ENCODE peak calls at places on chromosome 12, in six cellular contexts. One of them, this sample, is unnamed. For H3K4me1, the result is how much of the 10 kb centered on the place peaks cover.

GRCh38 chr12:128827724-128828123 is 4.0 kb upstream of the SLC15A4 start:
- DNase-seq in sigmoid colon: no peak
- DNase-seq in H1: no peak
- DNase-seq in stomach: peak
- DNase-seq in heart left ventricle: no peak
- DNase-seq in endothelial cell of umbilical vein: no peak
- DNase-seq in this sample: no peak

GRCh38 chr12:46430340-46430948 is 57.9 kb upstream of the SLC38A2 start:
- DNase-seq in sigmoid colon: no peak
- DNase-seq in H1: no peak
- DNase-seq in stomach: no peak
- DNase-seq in heart left ventricle: no peak
- DNase-seq in endothelial cell of umbilical vein: peak
- DNase-seq in this sample: no peak

GRCh38 chr12:51521554-51522276 is 69.3 kb upstream of the SCN8A start:
- DNase-seq in sigmoid colon: no peak
- DNase-seq in H1: no peak
- DNase-seq in stomach: no peak
- DNase-seq in heart left ventricle: no peak
- DNase-seq in endothelial cell of umbilical vein: peak
- DNase-seq in this sample: no peak

GRCh38 chr12:57993030-57993429 is 51.7 kb downstream of the ATP23 start:
- DNase-seq in sigmoid colon: no peak
- DNase-seq in H1: no peak
- DNase-seq in stomach: no peak
- DNase-seq in heart left ventricle: no peak
- DNase-seq in endothelial cell of umbilical vein: no peak
- DNase-seq in this sample: no peak

GRCh38 chr12:49909826-49910225 is 6.1 kb upstream of the FAIM2 start:
- DNase-seq in sigmoid colon: no peak
- DNase-seq in H1: peak
- DNase-seq in stomach: peak
- DNase-seq in heart left ventricle: peak
- DNase-seq in endothelial cell of umbilical vein: peak
- DNase-seq in this sample: no peak

GRCh38 chr12:47816646-47817271 is 2.9 kb downstream of the HDAC7 start:
- DNase-seq in sigmoid colon: peak
- DNase-seq in H1: no peak
- DNase-seq in stomach: no peak
- DNase-seq in heart left ventricle: no peak
- DNase-seq in endothelial cell of umbilical vein: peak
- DNase-seq in this sample: no peak

GRCh38 chr12:120015313-120015712 is 26.3 kb downstream of the BICDL1 start:
- DNase-seq in sigmoid colon: no peak
- DNase-seq in H1: no peak
- DNase-seq in stomach: no peak
- DNase-seq in heart left ventricle: no peak
- DNase-seq in endothelial cell of umbilical vein: no peak
- DNase-seq in this sample: no peak

GRCh38 chr12:107778383-107779015 is 4.0 kb downstream of the ASCL4 start:
- DNase-seq in sigmoid colon: no peak
- DNase-seq in H1: no peak
- DNase-seq in stomach: no peak
- DNase-seq in heart left ventricle: no peak
- DNase-seq in endothelial cell of umbilical vein: no peak
- DNase-seq in this sample: no peak

GRCh38 chr12:31363826-31364225 is 37.9 kb upstream of the SINHCAF start:
- DNase-seq in sigmoid colon: no peak
- DNase-seq in H1: no peak
- DNase-seq in stomach: no peak
- DNase-seq in heart left ventricle: no peak
- DNase-seq in endothelial cell of umbilical vein: no peak
- DNase-seq in this sample: no peak

GRCh38 chr12:31363416-31363809 is 37.5 kb upstream of the SINHCAF start:
- DNase-seq in sigmoid colon: no peak
- DNase-seq in H1: no peak
- DNase-seq in stomach: no peak
- DNase-seq in heart left ventricle: no peak
- DNase-seq in endothelial cell of umbilical vein: no peak
- DNase-seq in this sample: no peak

GRCh38 chr12:31361730-31362114 is 35.8 kb upstream of the SINHCAF start:
- DNase-seq in sigmoid colon: no peak
- DNase-seq in H1: no peak
- DNase-seq in stomach: no peak
- DNase-seq in heart left ventricle: no peak
- DNase-seq in endothelial cell of umbilical vein: no peak
- DNase-seq in this sample: no peak

GRCh38 chr12:31362759-31363415 is 36.9 kb upstream of the SINHCAF start:
- DNase-seq in sigmoid colon: no peak
- DNase-seq in H1: peak
- DNase-seq in stomach: peak
- DNase-seq in heart left ventricle: no peak
- DNase-seq in endothelial cell of umbilical vein: no peak
- DNase-seq in this sample: no peak

GRCh38 chr12:31362115-31362758 is 36.3 kb upstream of the SINHCAF start:
- DNase-seq in sigmoid colon: no peak
- DNase-seq in H1: peak
- DNase-seq in stomach: no peak
- DNase-seq in heart left ventricle: no peak
- DNase-seq in endothelial cell of umbilical vein: no peak
- DNase-seq in this sample: no peak
- TF ChIP-seq POLR2A in sigmoid colon: no peak
- TF ChIP-seq POLR2A in H1: no peak
- TF ChIP-seq POLR2A in stomach: no peak
- TF ChIP-seq POLR2A in heart left ventricle: no peak
- TF ChIP-seq POLR2A in endothelial cell of umbilical vein: no peak
- TF ChIP-seq POLR2A in this sample: no peak

DNA sequence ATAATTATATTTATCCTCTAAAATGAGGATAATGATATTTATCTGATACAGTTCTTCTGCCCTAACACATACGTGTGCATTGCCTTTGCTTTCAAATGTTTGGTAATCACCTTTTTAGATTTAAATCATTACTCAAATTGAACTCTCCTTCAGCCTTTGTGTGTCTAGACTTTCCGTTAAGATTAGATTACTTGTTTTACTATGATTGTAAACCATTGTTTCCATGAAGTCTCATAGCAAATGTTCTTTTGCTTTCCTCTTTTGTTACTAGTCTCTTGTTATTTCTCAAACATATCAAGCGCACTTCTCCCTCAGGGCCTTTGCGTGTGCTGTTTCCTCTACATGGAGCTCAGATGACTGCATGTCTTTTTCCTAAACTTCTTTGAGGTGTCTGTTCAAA is 63.7 kb downstream of the ETV6 start:
- DNase-seq in sigmoid colon: no peak
- DNase-seq in H1: no peak
- DNase-seq in stomach: no peak
- DNase-seq in heart left ventricle: no peak
- DNase-seq in endothelial cell of umbilical vein: no peak
- DNase-seq in this sample: no peak
- H3K4me1 ChIP-seq in sigmoid colon: half or more
- H3K4me1 ChIP-seq in H1: under half
- H3K4me1 ChIP-seq in stomach: under half
- H3K4me1 ChIP-seq in heart left ventricle: under half
- H3K4me1 ChIP-seq in endothelial cell of umbilical vein: under half
- H3K4me1 ChIP-seq in this sample: under half

DNA sequence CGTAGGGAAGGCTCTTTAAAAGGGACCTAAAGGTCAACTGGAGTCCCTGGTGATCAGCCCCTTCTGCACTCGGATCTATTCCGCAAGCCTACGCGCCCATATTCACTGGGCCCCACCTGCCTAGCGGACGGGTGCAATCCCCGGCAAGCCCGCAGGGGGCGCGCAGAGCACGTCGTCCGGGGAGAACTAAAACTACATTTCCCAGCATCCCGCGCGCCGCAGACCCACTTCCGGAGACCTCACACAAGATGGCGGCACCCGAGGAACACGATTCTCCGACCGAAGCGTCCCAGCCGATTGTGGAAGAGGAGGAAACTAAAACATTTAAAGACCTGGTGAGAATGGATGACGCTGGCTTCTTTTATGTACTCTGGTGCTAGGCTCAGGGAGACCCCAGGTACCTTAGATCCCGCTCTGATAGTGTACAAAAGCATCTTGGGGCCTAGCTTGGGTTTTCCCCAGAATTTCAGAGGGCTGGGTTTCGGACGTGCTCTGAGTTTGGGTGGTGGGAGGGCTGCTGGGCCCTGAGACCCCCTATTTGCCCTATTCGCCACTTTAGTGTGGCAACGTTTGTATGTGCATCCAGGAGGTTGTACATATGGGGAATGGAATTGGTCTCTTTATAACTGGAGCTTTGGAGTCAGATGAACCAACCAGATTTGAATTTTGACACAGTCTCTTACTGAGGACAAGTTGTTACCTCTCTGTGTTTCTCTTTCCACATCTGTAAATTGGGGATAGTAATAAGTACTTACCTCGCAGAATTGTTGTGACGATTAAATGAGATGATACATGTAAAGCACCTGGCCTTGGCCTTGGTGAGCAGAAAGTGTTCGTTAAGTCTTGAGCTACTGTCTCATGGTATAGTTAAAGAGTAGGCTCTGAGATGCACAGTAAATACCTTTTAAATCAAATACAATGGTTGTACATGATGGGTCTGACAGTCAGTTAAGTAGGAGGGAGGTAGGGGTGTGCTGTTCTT is at the start of gene DDX47:
- DNase-seq in sigmoid colon: peak
- DNase-seq in H1: peak
- DNase-seq in stomach: peak
- DNase-seq in heart left ventricle: peak
- DNase-seq in endothelial cell of umbilical vein: peak
- DNase-seq in this sample: peak
- TF ChIP-seq POLR2A in sigmoid colon: peak
- TF ChIP-seq POLR2A in H1: peak
- TF ChIP-seq POLR2A in stomach: no peak
- TF ChIP-seq POLR2A in heart left ventricle: no peak
- TF ChIP-seq POLR2A in endothelial cell of umbilical vein: peak
- TF ChIP-seq POLR2A in this sample: peak

GRCh38 chr12:14270392-14270791 is 95.1 kb upstream of the ATF7IP start:
- DNase-seq in sigmoid colon: no peak
- DNase-seq in H1: no peak
- DNase-seq in stomach: no peak
- DNase-seq in heart left ventricle: no peak
- DNase-seq in endothelial cell of umbilical vein: no peak
- DNase-seq in this sample: no peak

GRCh38 chr12:14264777-14265176 is 100.7 kb upstream of the ATF7IP start:
- DNase-seq in sigmoid colon: no peak
- DNase-seq in H1: no peak
- DNase-seq in stomach: no peak
- DNase-seq in heart left ventricle: no peak
- DNase-seq in endothelial cell of umbilical vein: no peak
- DNase-seq in this sample: no peak

GRCh38 chr12:14263742-14264141 is 101.7 kb upstream of the ATF7IP start:
- DNase-seq in sigmoid colon: no peak
- DNase-seq in H1: no peak
- DNase-seq in stomach: no peak
- DNase-seq in heart left ventricle: no peak
- DNase-seq in endothelial cell of umbilical vein: no peak
- DNase-seq in this sample: no peak

GRCh38 chr12:14264316-14264715 is 101.2 kb upstream of the ATF7IP start:
- DNase-seq in sigmoid colon: no peak
- DNase-seq in H1: no peak
- DNase-seq in stomach: no peak
- DNase-seq in heart left ventricle: no peak
- DNase-seq in endothelial cell of umbilical vein: no peak
- DNase-seq in this sample: no peak

GRCh38 chr12:14267724-14268123 is 97.8 kb upstream of the ATF7IP start:
- DNase-seq in sigmoid colon: no peak
- DNase-seq in H1: no peak
- DNase-seq in stomach: no peak
- DNase-seq in heart left ventricle: no peak
- DNase-seq in endothelial cell of umbilical vein: no peak
- DNase-seq in this sample: no peak
- H3K4me1 ChIP-seq in sigmoid colon: under half
- H3K4me1 ChIP-seq in H1: under half
- H3K4me1 ChIP-seq in stomach: under half
- H3K4me1 ChIP-seq in heart left ventricle: under half
- H3K4me1 ChIP-seq in endothelial cell of umbilical vein: under half
- H3K4me1 ChIP-seq in this sample: under half

GRCh38 chr12:213527-213932 is 427 bp downstream of the SLC6A12 start:
- DNase-seq in sigmoid colon: no peak
- DNase-seq in H1: no peak
- DNase-seq in stomach: no peak
- DNase-seq in heart left ventricle: peak
- DNase-seq in endothelial cell of umbilical vein: no peak
- DNase-seq in this sample: no peak
- TF ChIP-seq POLR2A in sigmoid colon: no peak
- TF ChIP-seq POLR2A in H1: no peak
- TF ChIP-seq POLR2A in stomach: no peak
- TF ChIP-seq POLR2A in heart left ventricle: no peak
- TF ChIP-seq POLR2A in endothelial cell of umbilical vein: no peak
- TF ChIP-seq POLR2A in this sample: no peak

DNA sequence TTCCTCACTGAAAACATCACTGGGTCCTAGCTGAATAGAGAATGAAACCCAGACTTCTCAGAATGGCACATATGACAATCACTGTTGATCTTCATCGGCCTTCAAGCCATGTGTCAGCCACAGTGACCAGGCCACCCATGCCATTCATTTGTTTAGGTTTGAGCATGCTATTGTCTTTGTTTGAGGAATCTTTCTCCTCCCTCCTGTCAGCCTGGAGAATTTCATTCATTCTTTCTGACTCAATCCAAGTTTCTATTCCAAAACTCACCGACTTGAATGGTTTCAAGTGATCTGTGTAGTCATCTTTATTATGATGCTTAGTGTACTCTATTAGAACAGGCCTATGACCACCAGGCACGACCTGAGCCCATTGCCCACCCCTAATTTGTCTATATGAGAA is 106.3 kb downstream of the ETNK1 start:
- DNase-seq in sigmoid colon: no peak
- DNase-seq in H1: no peak
- DNase-seq in stomach: no peak
- DNase-seq in heart left ventricle: no peak
- DNase-seq in endothelial cell of umbilical vein: no peak
- DNase-seq in this sample: no peak
- H3K4me1 ChIP-seq in sigmoid colon: under half
- H3K4me1 ChIP-seq in H1: under half
- H3K4me1 ChIP-seq in stomach: under half
- H3K4me1 ChIP-seq in heart left ventricle: under half
- H3K4me1 ChIP-seq in endothelial cell of umbilical vein: under half
- H3K4me1 ChIP-seq in this sample: under half

This sample was measured in uterus.